ENCODE peak calls at places on chromosomes 2 and 18, in six cellular contexts. B is kidney epithelial cell, H is thoracic aorta, T is coronary artery, Z is sigmoid colon, G is epithelial cell of esophagus. I is an unnamed sample.

GRCh38 chr18:3966985-3967856 is 487.9 kb downstream of the DLGAP1 start:
- DNase-seq in B (no peak), H (peak), T (no peak), Z (no peak), G (peak), I (peak)

GRCh38 chr2:85243101-85244072 is 84.4 kb downstream of the TGOLN2 start:
- DNase-seq in B (no peak), H (no peak), T (no peak), Z (peak), G (no peak), I (no peak)

GRCh38 chr2:197972017-197972416 is 167.6 kb downstream of the PLCL1 start:
- DNase-seq in B (no peak), H (peak), T (no peak), Z (peak), G (peak), I (peak)

GRCh38 chr2:111121873-111122630 is 1.3 kb downstream of the BCL2L11 start:
- DNase-seq in B (no peak), H (no peak), T (peak), Z (peak), G (peak), I (peak)

GRCh38 chr2:8551622-8552074 is 130.2 kb upstream of the ID2 start:
- DNase-seq in B (no peak), H (no peak), T (peak), Z (peak), G (no peak), I (no peak)

GRCh38 chr2:175001546-175001945 is 3.6 kb downstream of the CHN1 start:
- DNase-seq in B (no peak), H (no peak), T (no peak), Z (no peak), G (no peak), I (no peak)

GRCh38 chr2:33425660-33426059 is 50.8 kb upstream of the RASGRP3 start:
- DNase-seq in B (no peak), H (no peak), T (no peak), Z (no peak), G (peak), I (no peak)

GRCh38 chr18:31407649-31408048 is 31.1 kb downstream of the DSG4 start:
- DNase-seq in B (no peak), H (no peak), T (no peak), Z (no peak), G (peak), I (no peak)

GRCh38 chr18:9740076-9740475 is 32.0 kb downstream of the RAB31 start:
- DNase-seq in B (no peak), H (no peak), T (no peak), Z (no peak), G (peak), I (no peak)

GRCh38 chr2:137254081-137254480 is 488.7 kb downstream of the THSD7B start:
- DNase-seq in B (no peak), H (no peak), T (no peak), Z (no peak), G (no peak), I (no peak)

GRCh38 chr2:12728221-12728777 is 11.6 kb downstream of the TRIB2 start:
- DNase-seq in B (no peak), H (no peak), T (no peak), Z (no peak), G (no peak), I (no peak)

GRCh38 chr2:105299290-105299689 is 30.2 kb downstream of the TGFBRAP1 start:
- DNase-seq in B (no peak), H (no peak), T (no peak), Z (no peak), G (no peak), I (no peak)

GRCh38 chr2:70728128-70728527 is 39.9 kb downstream of the ADD2 start:
- DNase-seq in B (no peak), H (no peak), T (no peak), Z (no peak), G (peak), I (no peak)

GRCh38 chr18:9130806-9131205 is 5.8 kb upstream of the ANKRD12 start:
- DNase-seq in B (no peak), H (no peak), T (no peak), Z (no peak), G (peak), I (no peak)

GRCh38 chr2:234427081-234428058 is 69.5 kb downstream of the ARL4C start:
- DNase-seq in B (peak), H (no peak), T (no peak), Z (no peak), G (no peak), I (peak)

GRCh38 chr2:160255401-160255800 is 55.3 kb upstream of the ITGB6 start:
- DNase-seq in B (no peak), H (no peak), T (no peak), Z (no peak), G (no peak), I (no peak)

GRCh38 chr2:54482725-54483124 is 26.6 kb downstream of the SPTBN1 start:
- DNase-seq in B (no peak), H (peak), T (peak), Z (peak), G (peak), I (peak)

GRCh38 chr2:216317831-216318230 is 54.5 kb downstream of the MARCHF4 start:
- DNase-seq in B (no peak), H (no peak), T (no peak), Z (no peak), G (no peak), I (no peak)

GRCh38 chr18:47881752-47882455 is 48.6 kb downstream of the SMAD2 start:
- DNase-seq in B (peak), H (no peak), T (no peak), Z (no peak), G (peak), I (peak)

GRCh38 chr2:24009680-24010476 is at the start of gene MFSD2B:
- DNase-seq in B (no peak), H (no peak), T (no peak), Z (no peak), G (no peak), I (no peak)

GRCh38 chr2:230418341-230419016 is 2.5 kb downstream of the SP100 start:
- DNase-seq in B (no peak), H (no peak), T (no peak), Z (no peak), G (peak), I (peak)

GRCh38 chr2:178412047-178412446 is 38.9 kb downstream of the PRKRA start:
- DNase-seq in B (no peak), H (no peak), T (no peak), Z (no peak), G (no peak), I (no peak)

GRCh38 chr2:56337342-56337741 is 153.6 kb downstream of the CCDC85A start:
- DNase-seq in B (no peak), H (no peak), T (no peak), Z (no peak), G (no peak), I (no peak)

GRCh38 chr2:218754781-218755180 is 27.2 kb upstream of the CYP27A1 start:
- DNase-seq in B (no peak), H (no peak), T (no peak), Z (no peak), G (no peak), I (no peak)

GRCh38 chr2:17538022-17538843 is 2.3 kb upstream of the VSNL1 start:
- DNase-seq in B (no peak), H (no peak), T (no peak), Z (no peak), G (peak), I (peak)

GRCh38 chr2:17539993-17540812 is at the start of gene VSNL1:
- DNase-seq in B (peak), H (peak), T (no peak), Z (peak), G (peak), I (peak)

GRCh38 chr2:17538844-17539554 is 1.5 kb upstream of the VSNL1 start:
- DNase-seq in B (no peak), H (no peak), T (peak), Z (peak), G (peak), I (peak)

GRCh38 chr2:17540813-17541513 is 467 bp downstream of the VSNL1 start:
- DNase-seq in B (no peak), H (no peak), T (no peak), Z (no peak), G (peak), I (no peak)

DNA sequence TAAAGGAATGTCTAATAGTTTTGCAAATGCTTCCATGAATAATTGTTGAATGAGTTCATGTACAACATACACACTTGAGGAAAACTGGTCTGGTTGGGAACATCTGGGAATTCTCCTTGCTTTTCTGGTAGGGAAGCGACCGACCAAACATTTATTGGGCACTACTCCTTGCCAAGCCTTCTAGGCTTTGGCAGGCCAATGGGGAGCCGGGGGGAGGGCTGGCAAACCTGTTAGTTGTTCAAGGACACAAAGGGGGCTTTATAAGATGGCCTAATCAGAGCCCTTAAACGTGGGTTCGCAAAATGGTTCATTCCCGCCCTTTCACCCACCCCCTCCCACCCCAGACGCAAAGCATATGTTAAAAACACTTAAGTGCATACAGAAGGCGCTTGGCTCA is 902 bp upstream of the VSNL1 start:
- DNase-seq in B (no peak), H (no peak), T (no peak), Z (peak), G (peak), I (peak)
- H3K4me3 ChIP-seq in B (peak), H (peak), T (peak), Z (peak), G (peak), I (peak)

GRCh38 chr2:106642679-106643078 is 155.5 kb downstream of the CD8B2 start:
- DNase-seq in B (no peak), H (no peak), T (no peak), Z (no peak), G (no peak), I (peak)

GRCh38 chr2:106638609-106639008 is 151.4 kb downstream of the CD8B2 start:
- DNase-seq in B (no peak), H (no peak), T (no peak), Z (no peak), G (no peak), I (no peak)

GRCh38 chr2:106638043-106638442 is 150.9 kb downstream of the CD8B2 start:
- DNase-seq in B (no peak), H (no peak), T (no peak), Z (no peak), G (peak), I (peak)
- TF ChIP-seq CTCF in B (peak), H (peak), T (no peak), Z (peak), G (no peak), I (peak)

GRCh38 chr2:44135771-44136170 is 32.9 kb upstream of the PPM1B start:
- DNase-seq in B (no peak), H (no peak), T (no peak), Z (no peak), G (no peak), I (peak)
- H3K4me3 ChIP-seq in B (no peak), H (no peak), T (no peak), Z (no peak), G (no peak), I (no peak)

GRCh38 chr2:191479680-191480023 is 198.3 kb upstream of the NABP1 start:
- DNase-seq in B (no peak), H (no peak), T (no peak), Z (no peak), G (no peak), I (no peak)

GRCh38 chr2:191481305-191482075 is 196.4 kb upstream of the NABP1 start:
- DNase-seq in B (no peak), H (no peak), T (no peak), Z (no peak), G (no peak), I (no peak)

GRCh38 chr2:191474459-191474858 is 203.5 kb upstream of the NABP1 start:
- DNase-seq in B (no peak), H (no peak), T (no peak), Z (no peak), G (no peak), I (no peak)

GRCh38 chr2:191478754-191479679 is 198.9 kb upstream of the NABP1 start:
- DNase-seq in B (no peak), H (no peak), T (no peak), Z (peak), G (no peak), I (peak)

DNA sequence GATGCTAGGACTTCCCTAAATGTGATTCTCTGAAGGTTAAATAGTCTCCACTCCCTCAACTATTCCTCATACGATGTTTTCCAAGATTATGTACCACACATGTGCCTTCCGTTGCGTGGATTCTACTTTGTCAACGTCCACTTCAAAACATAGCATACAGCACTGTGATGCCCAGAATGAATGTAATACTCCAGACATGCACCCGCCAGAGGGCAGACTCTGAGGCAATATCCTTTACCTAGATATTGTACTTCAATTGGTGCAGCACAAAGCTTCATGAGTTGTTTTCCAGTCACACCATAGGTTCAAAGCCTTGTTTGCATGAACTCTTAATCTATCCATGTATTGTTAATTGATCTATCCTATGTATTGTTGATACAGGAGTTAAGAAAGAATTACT is 201.0 kb upstream of the NABP1 start:
- DNase-seq in B (no peak), H (no peak), T (no peak), Z (no peak), G (no peak), I (no peak)
- TF ChIP-seq CTCF in B (no peak), H (no peak), T (no peak), Z (no peak), G (no peak), I (no peak)

DNA sequence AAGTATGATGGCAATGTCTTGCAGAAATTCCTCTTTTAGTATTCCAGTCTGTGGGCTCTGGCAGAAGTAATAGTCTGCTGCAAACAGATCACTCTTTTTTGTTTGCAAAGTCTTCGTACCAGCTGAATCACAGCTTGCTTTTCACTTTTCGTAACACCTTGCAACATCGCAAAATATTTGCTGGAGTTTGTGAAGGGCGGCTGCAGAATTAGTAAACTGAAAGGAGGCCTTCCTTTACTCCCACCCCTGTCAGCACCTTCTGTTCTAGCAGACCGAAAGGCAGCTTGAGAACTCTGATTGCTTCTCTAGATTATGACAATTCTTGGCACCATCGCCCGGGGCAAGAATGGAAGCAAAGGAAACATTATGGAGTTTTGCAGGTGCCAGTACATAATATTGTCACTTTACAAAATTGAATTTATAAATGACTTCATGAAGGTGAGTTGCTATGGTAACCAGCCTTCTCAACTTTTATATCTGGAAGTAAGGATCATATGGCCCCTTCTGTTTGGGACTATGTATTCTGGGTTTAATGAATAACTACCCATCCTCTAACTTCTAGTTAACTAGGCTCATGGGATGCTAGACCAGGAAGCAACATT is 168.9 kb downstream of the TMEM247 start:
- DNase-seq in B (no peak), H (no peak), T (no peak), Z (no peak), G (peak), I (peak)
- H3K4me3 ChIP-seq in B (no peak), H (no peak), T (no peak), Z (no peak), G (no peak), I (no peak)

DNA sequence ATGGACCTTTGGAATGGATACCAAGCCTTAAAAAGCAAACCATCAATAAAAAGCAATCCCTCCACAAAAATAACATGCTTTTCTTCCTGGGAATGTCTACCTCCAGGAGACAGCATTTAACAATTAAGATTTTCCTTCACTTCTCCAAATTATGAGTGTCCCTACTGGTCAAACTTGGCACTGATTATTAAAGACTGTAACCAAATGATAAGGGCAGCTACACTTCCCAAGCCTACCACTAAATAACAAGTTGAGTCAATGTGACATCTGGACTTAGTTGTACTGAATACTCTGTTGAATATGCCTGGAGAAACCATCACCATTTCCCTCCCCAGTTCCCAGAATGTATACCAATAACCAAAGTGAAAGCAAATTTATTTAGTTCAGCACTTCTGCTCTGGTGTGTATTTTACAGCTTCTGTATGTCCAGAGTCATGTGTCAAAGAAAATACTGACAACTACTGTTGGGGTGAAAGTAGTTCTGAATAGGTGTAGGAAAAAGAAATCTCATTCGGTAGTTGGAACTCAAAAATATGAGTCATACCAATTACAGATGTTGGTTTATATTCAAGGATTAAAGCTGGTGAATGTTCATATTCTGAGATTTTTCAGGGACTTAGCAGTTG is 1291.7 kb upstream of the GYPC start:
- DNase-seq in B (no peak), H (no peak), T (no peak), Z (no peak), G (no peak), I (no peak)
- TF ChIP-seq CTCF in B (no peak), H (no peak), T (no peak), Z (no peak), G (no peak), I (no peak)

GRCh38 chr2:238884122-238884811 is 36.4 kb downstream of the TWIST2 start:
- DNase-seq in B (no peak), H (no peak), T (no peak), Z (peak), G (no peak), I (no peak)
- H3K4me3 ChIP-seq in B (no peak), H (no peak), T (no peak), Z (no peak), G (no peak), I (no peak)